ENCODE peak calls at places on chromosome 18, in ten cellular contexts. One of them, this sample, is unnamed.

GRCh38 chr18:79629249-79629558 is 50.4 kb upstream of the CTDP1 start:
- DNase-seq in BJ: no peak
- DNase-seq in nephron progenitor cell: no peak
- DNase-seq in bronchial epithelial cell: no peak
- DNase-seq in upper lobe of right lung: no peak
- DNase-seq in OCI-LY7: no peak
- DNase-seq in kidney: no peak
- DNase-seq in prostate gland: no peak
- DNase-seq in NB4: no peak
- DNase-seq in natural killer cell: no peak
- DNase-seq in this sample: no peak

GRCh38 chr18:33440011-33440383 is 524 bp downstream of the CCDC178 start:
- DNase-seq in BJ: no peak
- DNase-seq in nephron progenitor cell: peak
- DNase-seq in bronchial epithelial cell: peak
- DNase-seq in upper lobe of right lung: no peak
- DNase-seq in OCI-LY7: peak
- DNase-seq in kidney: no peak
- DNase-seq in prostate gland: peak
- DNase-seq in NB4: no peak
- DNase-seq in natural killer cell: no peak
- DNase-seq in this sample: peak

GRCh38 chr18:79738041-79738461 is 58.4 kb downstream of the CTDP1 start:
- DNase-seq in BJ: no peak
- DNase-seq in nephron progenitor cell: no peak
- DNase-seq in bronchial epithelial cell: no peak
- DNase-seq in upper lobe of right lung: peak
- DNase-seq in OCI-LY7: no peak
- DNase-seq in kidney: peak
- DNase-seq in prostate gland: no peak
- DNase-seq in NB4: no peak
- DNase-seq in natural killer cell: no peak
- DNase-seq in this sample: no peak

GRCh38 chr18:24795129-24795528 is 334.7 kb downstream of the HRH4 start:
- DNase-seq in BJ: no peak
- DNase-seq in nephron progenitor cell: no peak
- DNase-seq in bronchial epithelial cell: no peak
- DNase-seq in upper lobe of right lung: no peak
- DNase-seq in OCI-LY7: no peak
- DNase-seq in kidney: no peak
- DNase-seq in prostate gland: no peak
- DNase-seq in NB4: no peak
- DNase-seq in natural killer cell: no peak
- DNase-seq in this sample: no peak

GRCh38 chr18:47809420-47809819 is 121.0 kb downstream of the SMAD2 start:
- DNase-seq in BJ: no peak
- DNase-seq in nephron progenitor cell: no peak
- DNase-seq in bronchial epithelial cell: no peak
- DNase-seq in upper lobe of right lung: no peak
- DNase-seq in OCI-LY7: no peak
- DNase-seq in kidney: no peak
- DNase-seq in prostate gland: no peak
- DNase-seq in NB4: no peak
- DNase-seq in natural killer cell: no peak
- DNase-seq in this sample: no peak

GRCh38 chr18:79400591-79401381 is 5.1 kb downstream of the NFATC1 start:
- DNase-seq in BJ: no peak
- DNase-seq in nephron progenitor cell: peak
- DNase-seq in bronchial epithelial cell: no peak
- DNase-seq in upper lobe of right lung: peak
- DNase-seq in OCI-LY7: peak
- DNase-seq in kidney: peak
- DNase-seq in prostate gland: no peak
- DNase-seq in NB4: no peak
- DNase-seq in natural killer cell: no peak
- DNase-seq in this sample: no peak

GRCh38 chr18:62808116-62808515 is 92.8 kb downstream of the PHLPP1 start:
- DNase-seq in BJ: no peak
- DNase-seq in nephron progenitor cell: no peak
- DNase-seq in bronchial epithelial cell: no peak
- DNase-seq in upper lobe of right lung: no peak
- DNase-seq in OCI-LY7: no peak
- DNase-seq in kidney: no peak
- DNase-seq in prostate gland: no peak
- DNase-seq in NB4: peak
- DNase-seq in natural killer cell: no peak
- DNase-seq in this sample: no peak

GRCh38 chr18:79954791-79955190 is 3.3 kb upstream of the SLC66A2 start:
- DNase-seq in BJ: no peak
- DNase-seq in nephron progenitor cell: no peak
- DNase-seq in bronchial epithelial cell: peak
- DNase-seq in upper lobe of right lung: no peak
- DNase-seq in OCI-LY7: no peak
- DNase-seq in kidney: no peak
- DNase-seq in prostate gland: no peak
- DNase-seq in NB4: no peak
- DNase-seq in natural killer cell: no peak
- DNase-seq in this sample: no peak

GRCh38 chr18:61502472-61502871 is 169.2 kb downstream of the CDH20 start:
- DNase-seq in BJ: peak
- DNase-seq in nephron progenitor cell: peak
- DNase-seq in bronchial epithelial cell: peak
- DNase-seq in upper lobe of right lung: no peak
- DNase-seq in OCI-LY7: peak
- DNase-seq in kidney: no peak
- DNase-seq in prostate gland: peak
- DNase-seq in NB4: peak
- DNase-seq in natural killer cell: no peak
- DNase-seq in this sample: peak

GRCh38 chr18:61034581-61034980 is 298.6 kb upstream of the CDH20 start:
- DNase-seq in BJ: no peak
- DNase-seq in nephron progenitor cell: no peak
- DNase-seq in bronchial epithelial cell: no peak
- DNase-seq in upper lobe of right lung: no peak
- DNase-seq in OCI-LY7: no peak
- DNase-seq in kidney: no peak
- DNase-seq in prostate gland: no peak
- DNase-seq in NB4: no peak
- DNase-seq in natural killer cell: no peak
- DNase-seq in this sample: no peak

DNA sequence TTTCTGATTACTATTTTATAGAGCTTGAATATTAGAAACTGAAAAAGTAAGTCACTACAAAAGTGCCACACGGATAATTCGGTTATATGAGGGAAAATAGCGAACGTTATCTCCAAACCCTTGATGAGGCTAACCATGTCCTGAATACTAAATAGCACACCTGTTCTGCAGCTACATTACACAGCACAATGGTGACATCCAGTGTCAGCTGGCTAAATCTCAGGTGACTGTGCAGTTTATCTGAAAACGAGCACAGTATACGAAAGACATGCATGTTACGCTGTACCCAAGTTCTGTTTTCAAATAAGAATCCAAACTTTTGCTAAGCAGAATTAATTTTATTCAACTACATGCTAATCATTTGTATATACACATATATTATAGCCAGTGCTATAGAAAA is 9.0 kb downstream of the CCDC68 start:
- DNase-seq in BJ: no peak
- DNase-seq in nephron progenitor cell: no peak
- DNase-seq in bronchial epithelial cell: peak
- DNase-seq in upper lobe of right lung: no peak
- DNase-seq in OCI-LY7: no peak
- DNase-seq in kidney: no peak
- DNase-seq in prostate gland: no peak
- DNase-seq in NB4: no peak
- DNase-seq in natural killer cell: no peak
- DNase-seq in this sample: no peak
- TF ChIP-seq CTCF in BJ: no peak
- TF ChIP-seq CTCF in nephron progenitor cell: no peak
- TF ChIP-seq CTCF in bronchial epithelial cell: peak
- TF ChIP-seq CTCF in upper lobe of right lung: peak
- TF ChIP-seq CTCF in OCI-LY7: no peak
- TF ChIP-seq CTCF in kidney: no peak
- TF ChIP-seq CTCF in prostate gland: peak
- TF ChIP-seq CTCF in NB4: no peak
- TF ChIP-seq CTCF in natural killer cell: no peak
- TF ChIP-seq CTCF in this sample: peak

GRCh38 chr18:9392726-9393125 is 58.2 kb downstream of the TWSG1 start:
- DNase-seq in BJ: no peak
- DNase-seq in nephron progenitor cell: no peak
- DNase-seq in bronchial epithelial cell: peak
- DNase-seq in upper lobe of right lung: no peak
- DNase-seq in OCI-LY7: peak
- DNase-seq in kidney: no peak
- DNase-seq in prostate gland: no peak
- DNase-seq in NB4: no peak
- DNase-seq in natural killer cell: no peak
- DNase-seq in this sample: no peak
- TF ChIP-seq CTCF in BJ: no peak
- TF ChIP-seq CTCF in nephron progenitor cell: no peak
- TF ChIP-seq CTCF in bronchial epithelial cell: peak
- TF ChIP-seq CTCF in upper lobe of right lung: no peak
- TF ChIP-seq CTCF in OCI-LY7: no peak
- TF ChIP-seq CTCF in kidney: no peak
- TF ChIP-seq CTCF in prostate gland: peak
- TF ChIP-seq CTCF in NB4: no peak
- TF ChIP-seq CTCF in natural killer cell: no peak
- TF ChIP-seq CTCF in this sample: no peak

GRCh38 chr18:45212186-45213039 is 402.9 kb upstream of the SLC14A2 start:
- DNase-seq in BJ: no peak
- DNase-seq in nephron progenitor cell: peak
- DNase-seq in bronchial epithelial cell: peak
- DNase-seq in upper lobe of right lung: peak
- DNase-seq in OCI-LY7: peak
- DNase-seq in kidney: peak
- DNase-seq in prostate gland: peak
- DNase-seq in NB4: peak
- DNase-seq in natural killer cell: peak
- DNase-seq in this sample: peak

GRCh38 chr18:45208164-45208563 is 407.1 kb upstream of the SLC14A2 start:
- DNase-seq in BJ: no peak
- DNase-seq in nephron progenitor cell: no peak
- DNase-seq in bronchial epithelial cell: no peak
- DNase-seq in upper lobe of right lung: no peak
- DNase-seq in OCI-LY7: no peak
- DNase-seq in kidney: no peak
- DNase-seq in prostate gland: no peak
- DNase-seq in NB4: no peak
- DNase-seq in natural killer cell: no peak
- DNase-seq in this sample: no peak

GRCh38 chr18:45218436-45218835 is 396.8 kb upstream of the SLC14A2 start:
- DNase-seq in BJ: no peak
- DNase-seq in nephron progenitor cell: no peak
- DNase-seq in bronchial epithelial cell: no peak
- DNase-seq in upper lobe of right lung: no peak
- DNase-seq in OCI-LY7: no peak
- DNase-seq in kidney: no peak
- DNase-seq in prostate gland: no peak
- DNase-seq in NB4: no peak
- DNase-seq in natural killer cell: no peak
- DNase-seq in this sample: no peak

GRCh38 chr18:45207328-45207727 is 407.9 kb upstream of the SLC14A2 start:
- DNase-seq in BJ: no peak
- DNase-seq in nephron progenitor cell: no peak
- DNase-seq in bronchial epithelial cell: no peak
- DNase-seq in upper lobe of right lung: no peak
- DNase-seq in OCI-LY7: no peak
- DNase-seq in kidney: no peak
- DNase-seq in prostate gland: no peak
- DNase-seq in NB4: no peak
- DNase-seq in natural killer cell: no peak
- DNase-seq in this sample: no peak

GRCh38 chr18:45213040-45213333 is 402.3 kb upstream of the SLC14A2 start:
- DNase-seq in BJ: no peak
- DNase-seq in nephron progenitor cell: no peak
- DNase-seq in bronchial epithelial cell: no peak
- DNase-seq in upper lobe of right lung: no peak
- DNase-seq in OCI-LY7: no peak
- DNase-seq in kidney: no peak
- DNase-seq in prostate gland: no peak
- DNase-seq in NB4: no peak
- DNase-seq in natural killer cell: no peak
- DNase-seq in this sample: no peak
- TF ChIP-seq CTCF in BJ: no peak
- TF ChIP-seq CTCF in nephron progenitor cell: no peak
- TF ChIP-seq CTCF in bronchial epithelial cell: no peak
- TF ChIP-seq CTCF in upper lobe of right lung: no peak
- TF ChIP-seq CTCF in OCI-LY7: no peak
- TF ChIP-seq CTCF in kidney: no peak
- TF ChIP-seq CTCF in prostate gland: no peak
- TF ChIP-seq CTCF in NB4: no peak
- TF ChIP-seq CTCF in natural killer cell: peak
- TF ChIP-seq CTCF in this sample: no peak

GRCh38 chr18:72180689-72181088 is 363.5 kb downstream of the CBLN2 start:
- DNase-seq in BJ: no peak
- DNase-seq in nephron progenitor cell: no peak
- DNase-seq in bronchial epithelial cell: no peak
- DNase-seq in upper lobe of right lung: no peak
- DNase-seq in OCI-LY7: no peak
- DNase-seq in kidney: no peak
- DNase-seq in prostate gland: no peak
- DNase-seq in NB4: no peak
- DNase-seq in natural killer cell: no peak
- DNase-seq in this sample: no peak

DNA sequence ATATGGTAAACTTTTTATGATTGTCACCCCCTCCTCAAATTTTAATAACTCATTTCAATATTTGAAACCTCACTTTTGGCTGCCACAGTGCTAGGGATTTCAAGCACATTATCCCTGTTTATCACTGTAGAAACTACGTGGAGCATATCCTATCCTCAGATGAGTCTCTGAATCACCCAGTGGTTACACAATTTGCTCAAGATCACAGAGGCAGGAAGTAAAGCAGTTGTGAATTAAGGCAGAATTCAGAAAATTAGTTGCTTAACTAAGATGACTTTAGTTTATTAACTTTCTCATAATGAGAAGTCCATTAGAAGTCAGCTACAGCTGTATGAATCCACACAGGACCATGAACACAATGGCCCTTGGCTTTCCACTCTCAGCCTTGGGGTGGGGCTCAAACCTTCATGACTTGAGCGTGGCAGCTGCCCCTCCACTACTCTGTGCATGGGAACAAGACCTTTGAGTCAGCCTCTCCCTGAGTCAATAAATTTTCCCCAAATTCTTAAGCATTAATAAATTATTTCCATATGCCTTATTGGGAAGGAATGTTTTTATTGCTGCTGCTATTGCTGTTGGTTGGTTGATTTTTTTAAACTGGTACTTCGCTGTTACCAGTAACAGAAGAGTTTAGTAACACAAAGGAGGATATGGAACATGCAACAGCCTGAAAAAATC is 369.0 kb downstream of the CBLN2 start:
- DNase-seq in BJ: no peak
- DNase-seq in nephron progenitor cell: no peak
- DNase-seq in bronchial epithelial cell: peak
- DNase-seq in upper lobe of right lung: no peak
- DNase-seq in OCI-LY7: no peak
- DNase-seq in kidney: no peak
- DNase-seq in prostate gland: no peak
- DNase-seq in NB4: no peak
- DNase-seq in natural killer cell: no peak
- DNase-seq in this sample: no peak
- TF ChIP-seq CTCF in BJ: no peak
- TF ChIP-seq CTCF in nephron progenitor cell: no peak
- TF ChIP-seq CTCF in bronchial epithelial cell: no peak
- TF ChIP-seq CTCF in upper lobe of right lung: no peak
- TF ChIP-seq CTCF in OCI-LY7: no peak
- TF ChIP-seq CTCF in kidney: no peak
- TF ChIP-seq CTCF in prostate gland: no peak
- TF ChIP-seq CTCF in NB4: no peak
- TF ChIP-seq CTCF in natural killer cell: no peak
- TF ChIP-seq CTCF in this sample: no peak

GRCh38 chr18:65983750-65984149 is 232.9 kb downstream of the CDH7 start:
- DNase-seq in BJ: no peak
- DNase-seq in nephron progenitor cell: no peak
- DNase-seq in bronchial epithelial cell: peak
- DNase-seq in upper lobe of right lung: no peak
- DNase-seq in OCI-LY7: no peak
- DNase-seq in kidney: no peak
- DNase-seq in prostate gland: no peak
- DNase-seq in NB4: peak
- DNase-seq in natural killer cell: no peak
- DNase-seq in this sample: no peak
- TF ChIP-seq CTCF in BJ: no peak
- TF ChIP-seq CTCF in nephron progenitor cell: no peak
- TF ChIP-seq CTCF in bronchial epithelial cell: peak
- TF ChIP-seq CTCF in upper lobe of right lung: no peak
- TF ChIP-seq CTCF in OCI-LY7: no peak
- TF ChIP-seq CTCF in kidney: no peak
- TF ChIP-seq CTCF in prostate gland: no peak
- TF ChIP-seq CTCF in NB4: no peak
- TF ChIP-seq CTCF in natural killer cell: no peak
- TF ChIP-seq CTCF in this sample: no peak